ENCODE peak calls at places on chromosomes 16 and 17, in five cellular contexts. F, L, Y, W and X are unnamed samples.
A peak's percentile ranks its signal among the peaks of the same experiment; 100 is the strongest.

GRCh38 chr16:53068423-53068833 is 13.6 kb downstream of the CHD9 start:
- DNase-seq in F (no peak), L (no peak), Y (peak; percentile 28), W (no peak), X (no peak)

GRCh38 chr16:27951752-27952151 is 111.8 kb downstream of the GSG1L start:
- DNase-seq in F (no peak), L (peak; percentile 65), Y (no peak), W (no peak), X (no peak)

GRCh38 chr16:13194766-13195165 is 293.4 kb downstream of the SHISA9 start:
- DNase-seq in F (no peak), L (no peak), Y (no peak), W (no peak), X (no peak)

GRCh38 chr16:4987580-4988374 is 29.6 kb downstream of the SEC14L5 start:
- DNase-seq in F (no peak), L (no peak), Y (no peak), W (no peak), X (no peak)

GRCh38 chr16:22007509-22008214 is at the start of gene MOSMO:
- DNase-seq in F (no peak), L (peak; percentile 56), Y (peak; percentile 79), W (peak; percentile 65), X (no peak)

GRCh38 chr16:29857133-29857760 is 5.8 kb downstream of the CDIPT start:
- DNase-seq in F (peak; percentile 19), L (peak; percentile 95), Y (no peak), W (peak; percentile 13), X (no peak)

GRCh38 chr17:5838661-5839300 is 231.4 kb upstream of the WSCD1 start:
- DNase-seq in F (no peak), L (no peak), Y (no peak), W (no peak), X (no peak)

GRCh38 chr17:3602499-3602898 is 6.7 kb downstream of the TRPV1 start:
- DNase-seq in F (no peak), L (peak; percentile 12), Y (no peak), W (peak; percentile 38), X (peak; percentile 43)

GRCh38 chr17:806346-807145 is 24.4 kb downstream of the MRM3 start:
- DNase-seq in F (no peak), L (no peak), Y (no peak), W (no peak), X (no peak)

GRCh38 chr17:4823373-4824089 is 9.6 kb upstream of the MINK1 start:
- DNase-seq in F (no peak), L (no peak), Y (no peak), W (no peak), X (no peak)

GRCh38 chr16:1825864-1826690 is 548 bp downstream of the HAGH start:
- DNase-seq in F (no peak), L (peak; percentile 13), Y (peak; percentile 63), W (peak; percentile 6), X (no peak)

GRCh38 chr17:27078296-27078695 is 215.6 kb upstream of the WSB1 start:
- DNase-seq in F (no peak), L (no peak), Y (no peak), W (no peak), X (no peak)

GRCh38 chr17:8482546-8482945 is 46.9 kb downstream of the NDEL1 start:
- DNase-seq in F (no peak), L (no peak), Y (no peak), W (no peak), X (no peak)

GRCh38 chr17:19706791-19707727 is 9.3 kb downstream of the SLC47A2 start:
- DNase-seq in F (no peak), L (no peak), Y (no peak), W (no peak), X (no peak)

GRCh38 chr17:49514374-49514738 is 19.3 kb downstream of the NGFR start:
- DNase-seq in F (no peak), L (no peak), Y (no peak), W (peak; percentile 39), X (no peak)

GRCh38 chr17:2995362-2995761 is 68.0 kb downstream of the OR1D5 start:
- DNase-seq in F (no peak), L (no peak), Y (no peak), W (no peak), X (no peak)

GRCh38 chr16:11177578-11178130 is 78.3 kb downstream of the SOCS1 start:
- DNase-seq in F (no peak), L (no peak), Y (no peak), W (no peak), X (no peak)

GRCh38 chr16:35737076-35737475 is 2277.7 kb downstream of the TP53TG3F start:
- DNase-seq in F (no peak), L (no peak), Y (no peak), W (no peak), X (no peak)

GRCh38 chr16:76963614-76964315 is 227.2 kb upstream of the MON1B start:
- DNase-seq in F (no peak), L (no peak), Y (no peak), W (no peak), X (no peak)

GRCh38 chr17:48547839-48548686 is 3.2 kb upstream of the HOXB2 start:
- DNase-seq in F (no peak), L (peak; percentile 82), Y (no peak), W (peak; percentile 77), X (no peak)

GRCh38 chr16:30122621-30123160 is 329 bp downstream of the MAPK3 start:
- DNase-seq in F (no peak), L (no peak), Y (no peak), W (no peak), X (no peak)

GRCh38 chr17:4506180-4506814 is 7.6 kb downstream of the SPNS2 start:
- DNase-seq in F (no peak), L (no peak), Y (no peak), W (no peak), X (no peak)

GRCh38 chr17:37661372-37662014 is 18.2 kb upstream of the DDX52 start:
- DNase-seq in F (no peak), L (no peak), Y (no peak), W (no peak), X (no peak)

DNA sequence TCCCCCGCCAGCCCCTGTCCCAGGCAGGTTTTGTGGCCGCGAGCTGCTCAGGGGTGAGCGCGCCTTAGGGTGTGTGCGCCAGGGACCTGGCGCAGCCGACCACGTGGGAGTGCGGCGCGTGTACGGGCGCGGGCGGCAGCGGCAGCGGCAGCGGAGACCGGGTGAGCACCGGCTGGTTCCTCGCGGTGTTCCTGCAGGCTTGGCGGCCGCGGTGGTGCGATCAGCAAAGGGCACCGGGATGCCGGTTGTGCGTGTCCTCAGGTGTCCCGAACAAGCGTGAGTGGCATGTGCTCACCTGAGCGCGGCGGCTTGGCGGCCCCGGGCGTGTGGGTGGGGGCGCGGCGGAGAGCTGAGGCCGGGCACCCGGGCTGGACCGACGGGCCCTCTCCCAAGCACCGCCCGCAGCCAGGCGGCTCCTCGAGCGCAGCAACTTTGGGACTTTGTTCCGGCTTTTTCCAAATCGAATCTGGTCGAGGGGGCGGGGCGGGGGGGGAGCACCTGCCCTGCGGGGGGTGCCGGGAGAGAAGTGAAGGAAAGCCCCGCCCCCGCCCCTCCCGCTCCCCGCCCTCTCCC is 331 bp upstream of the HSD11B2 start:
- DNase-seq in F (no peak), L (no peak), Y (peak; percentile 89), W (no peak), X (no peak)
- H3K4me3 ChIP-seq in F (peak overlapping the region; percentile 36), L (peak overlapping the region; percentile 30), Y (peak overlapping the region; percentile 49), W (no peak overlapping the region), X (peak overlapping the region; percentile 71)

DNA sequence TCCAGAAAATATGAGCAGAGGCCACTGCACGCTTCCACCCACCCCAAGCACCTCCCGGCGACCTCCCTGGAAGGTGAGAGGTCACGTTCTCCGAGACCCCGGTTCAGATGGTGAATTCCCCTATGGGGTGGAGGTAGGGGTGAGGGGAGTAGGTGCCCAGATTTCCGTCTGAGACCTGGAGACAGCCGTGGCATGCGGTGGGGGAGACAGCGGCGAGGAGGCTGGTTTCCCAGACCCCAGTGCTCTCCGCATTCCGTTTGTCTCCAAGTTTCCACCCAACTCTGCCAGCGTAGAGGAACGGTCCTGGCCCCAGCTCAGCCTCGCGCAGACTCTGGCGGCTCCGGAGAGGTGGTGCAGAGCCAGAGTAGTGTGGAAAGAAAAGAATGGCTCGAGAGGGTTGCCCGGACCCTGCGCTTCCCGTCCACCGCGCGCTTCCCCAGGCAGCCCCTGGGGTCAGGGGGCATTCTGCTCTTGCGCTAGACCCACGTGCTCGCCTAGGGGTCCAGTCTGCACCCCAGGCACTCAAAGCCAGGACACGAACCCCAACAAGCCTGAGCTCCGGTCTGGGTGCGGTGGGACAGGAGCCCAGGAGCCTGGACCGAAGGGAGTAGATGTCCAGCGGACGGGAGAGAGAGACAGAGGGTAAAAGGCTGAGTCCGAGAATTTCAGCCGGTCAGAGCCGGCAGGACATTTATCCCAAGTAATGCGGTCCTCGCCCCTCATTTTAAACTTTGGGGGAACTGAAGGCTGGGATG is 3.9 kb downstream of the PMP22 start:
- DNase-seq in F (no peak), L (peak; percentile 57), Y (peak; percentile 49), W (peak; percentile 67), X (no peak)
- H3K4me3 ChIP-seq in F (peak overlapping the region; percentile 85), L (peak overlapping the region; percentile 98), Y (peak overlapping the region; percentile 47), W (peak overlapping the region; percentile 84), X (peak overlapping the region; percentile 81)

DNA sequence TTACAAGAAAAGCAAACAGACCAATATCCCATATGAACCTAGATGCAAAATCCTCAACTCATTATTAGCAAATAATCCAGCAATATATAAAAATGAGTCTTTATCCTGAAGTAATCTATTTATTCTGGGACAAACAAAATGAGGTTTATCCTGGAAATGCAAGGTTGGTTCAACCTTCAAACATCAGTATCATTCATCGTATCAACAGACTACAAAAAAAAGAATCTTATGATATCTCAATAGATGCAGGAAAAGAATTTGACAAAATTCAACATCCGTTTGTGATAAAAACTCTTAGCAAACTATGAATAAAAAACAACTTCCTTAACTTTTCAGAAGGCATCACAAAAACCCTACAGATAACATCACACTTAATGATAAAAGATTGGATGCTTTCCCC is 18.4 kb upstream of the BAIAP2 start:
- DNase-seq in F (no peak), L (no peak), Y (no peak), W (no peak), X (no peak)
- H3K4me3 ChIP-seq in F (no peak overlapping the region), L (no peak overlapping the region), Y (no peak overlapping the region), W (no peak overlapping the region), X (no peak overlapping the region)

DNA sequence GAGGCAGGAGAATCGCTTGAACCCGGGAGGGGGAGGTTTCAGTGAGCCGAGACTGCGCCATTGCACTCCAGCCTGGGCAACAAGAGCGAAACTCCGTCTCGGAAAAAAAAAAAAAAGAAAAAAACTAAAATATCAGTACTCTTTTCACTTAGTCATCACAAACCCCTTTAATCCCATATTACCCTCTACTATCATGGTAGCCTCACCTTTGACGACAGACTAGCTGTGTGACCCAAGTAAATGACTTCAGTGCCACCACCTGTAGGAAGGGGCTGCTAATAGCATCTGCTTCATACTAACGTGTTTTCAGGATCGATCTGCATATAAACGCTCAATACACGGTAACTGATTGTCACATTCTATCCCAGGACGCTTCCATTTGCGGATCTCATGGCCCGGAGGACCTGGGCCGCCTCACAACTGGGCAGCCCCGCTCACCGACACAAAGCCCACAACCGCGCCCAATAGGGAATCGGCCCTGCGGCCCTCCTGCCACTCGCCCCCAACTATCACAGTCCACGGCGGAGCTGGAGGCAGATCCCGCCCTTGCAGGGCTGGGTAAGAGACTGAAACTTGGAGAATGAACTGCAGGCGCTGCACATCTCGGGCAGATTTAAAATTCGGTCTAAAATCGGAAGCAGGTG is 1.1 kb upstream of the ZNF263 start:
- DNase-seq in F (no peak), L (no peak), Y (no peak), W (no peak), X (no peak)
- H3K4me3 ChIP-seq in F (peak overlapping the region; percentile 100), L (peak overlapping the region; percentile 97), Y (peak overlapping the region; percentile 90), W (peak overlapping the region; percentile 82), X (peak overlapping the region; percentile 69)

GRCh38 chr17:70053241-70054234 is 21.5 kb upstream of the KCNJ16 start:
- DNase-seq in F (no peak), L (no peak), Y (no peak), W (no peak), X (no peak)
- H3K4me3 ChIP-seq in F (no peak overlapping the region), L (peak overlapping the region; percentile 5), Y (no peak overlapping the region), W (peak overlapping the region; percentile 21), X (no peak overlapping the region)

GRCh38 chr16:57950382-57950781 is 20.5 kb downstream of the CNGB1 start:
- DNase-seq in F (no peak), L (no peak), Y (no peak), W (no peak), X (no peak)
- H3K4me3 ChIP-seq in F (no peak overlapping the region), L (no peak overlapping the region), Y (no peak overlapping the region), W (no peak overlapping the region), X (no peak overlapping the region)